ENCODE peak calls at places on chromosomes 6 and 20, in ten cellular contexts. W, E, S, L, J, M, U, V, R and C are unnamed samples.

GRCh38 chr20:19649041-19649440 is 109.0 kb upstream of the RIN2 start:
- DNase-seq in L (no peak), U (no peak), M (no peak), S (no peak), W (no peak), R (no peak), J (no peak), V (no peak), E (no peak), C (no peak)

GRCh38 chr6:111727041-111727440 is 121.4 kb upstream of the TRAF3IP2 start:
- DNase-seq in L (no peak), W (no peak), J (no peak), V (no peak), R (no peak), E (no peak), M (no peak), U (no peak), S (no peak), C (peak; percentile 40)

GRCh38 chr20:48124960-48125359 is 339.7 kb upstream of the SULF2 start:
- DNase-seq in W (no peak), R (no peak), E (no peak), J (no peak), V (no peak), L (no peak), U (no peak), M (no peak), S (no peak), C (no peak)

GRCh38 chr6:56017198-56017597 is 141.8 kb upstream of the BMP5 start:
- DNase-seq in M (no peak), S (no peak), V (no peak), W (no peak), R (no peak), E (no peak), L (no peak), J (no peak), U (no peak), C (no peak)

GRCh38 chr20:3808141-3808479 is 12.0 kb downstream of the CDC25B start:
- DNase-seq in V (no peak), U (no peak), S (peak; percentile 63), J (peak; percentile 76), E (no peak), M (peak; percentile 66), R (peak; percentile 91), L (peak; percentile 98), W (peak; percentile 89), C (peak; percentile 98)

GRCh38 chr6:71038966-71039365 is 82.1 kb upstream of the B3GAT2 start:
- DNase-seq in W (no peak), J (no peak), E (no peak), S (no peak), U (no peak), R (no peak), L (peak; percentile 1), M (no peak), V (no peak), C (peak; percentile 9)

GRCh38 chr6:34053721-34054120 is 92.2 kb downstream of the GRM4 start:
- DNase-seq in E (no peak), S (no peak), V (no peak), J (no peak), R (no peak), W (no peak), L (no peak), U (no peak), M (no peak), C (no peak)

GRCh38 chr20:51536116-51537069 is 6.1 kb downstream of the NFATC2 start:
- DNase-seq in W (no peak), J (no peak), S (no peak), L (no peak), R (no peak), V (peak; percentile 30), E (no peak), U (no peak), M (no peak), C (no peak)

GRCh38 chr6:69835414-69836179 is 30.8 kb upstream of the COL19A1 start:
- DNase-seq in S (peak; percentile 11), E (no peak), M (peak; percentile 27), W (no peak), J (peak; percentile 14), L (peak; percentile 79), R (peak; percentile 16), U (peak; percentile 28), V (peak; percentile 19), C (peak; percentile 60)

GRCh38 chr6:107345398-107345797 is 114.0 kb downstream of the PDSS2 start:
- DNase-seq in W (no peak), U (no peak), J (no peak), R (no peak), M (no peak), E (no peak), V (peak; percentile 35), S (no peak), L (peak; percentile 28), C (no peak)

GRCh38 chr6:160284575-160284974 is 26.0 kb upstream of the SLC22A2 start:
- DNase-seq in U (no peak), J (no peak), W (no peak), V (no peak), S (no peak), R (no peak), M (no peak), E (no peak), L (no peak), C (no peak)

GRCh38 chr20:16271450-16271849 is 301.8 kb downstream of the KIF16B start:
- DNase-seq in M (no peak), J (no peak), L (no peak), E (no peak), W (no peak), S (no peak), U (no peak), R (no peak), V (no peak), C (no peak)

GRCh38 chr6:127120787-127121636 is 2.5 kb downstream of the RSPO3 start:
- DNase-seq in L (peak; percentile 90), S (peak; percentile 20), J (peak; percentile 48), U (peak; percentile 88), M (peak; percentile 85), W (peak; percentile 89), R (peak; percentile 36), V (peak; percentile 88), E (no peak), C (peak; percentile 68)

GRCh38 chr6:18122128-18123093 is at the start of gene NHLRC1:
- DNase-seq in S (peak; percentile 48), U (peak; percentile 81), J (peak; percentile 27), W (peak; percentile 96), E (no peak), V (peak; percentile 78), M (peak; percentile 82), L (peak; percentile 96), R (peak; percentile 82), C (no peak)

GRCh38 chr6:154548130-154548830 is 37.8 kb upstream of the CNKSR3 start:
- DNase-seq in E (no peak), S (no peak), J (no peak), U (no peak), M (no peak), L (peak; percentile 65), R (no peak), W (no peak), V (no peak), C (no peak)

GRCh38 chr20:24045621-24046020 is 57.0 kb upstream of the GGTLC1 start:
- DNase-seq in W (no peak), J (no peak), L (no peak), S (no peak), V (no peak), R (no peak), U (no peak), M (no peak), E (no peak), C (no peak)

GRCh38 chr20:47276856-47277541 is 79.5 kb downstream of the ZMYND8 start:
- DNase-seq in J (no peak), S (no peak), V (no peak), R (no peak), W (no peak), E (no peak), U (no peak), M (no peak), L (peak; percentile 85), C (no peak)

GRCh38 chr6:162251257-162251656 is 476.3 kb downstream of the PRKN start:
- DNase-seq in L (peak; percentile 15), E (no peak), S (no peak), V (no peak), U (peak; percentile 22), R (no peak), M (no peak), W (no peak), J (no peak), C (peak; percentile 20)

GRCh38 chr6:135129139-135129867 is 51.8 kb upstream of the MYB start:
- DNase-seq in R (no peak), W (no peak), V (peak; percentile 54), S (no peak), J (peak; percentile 19), M (no peak), U (no peak), E (no peak), L (no peak), C (no peak)

GRCh38 chr6:151430886-151431285 is 21.0 kb downstream of the RMND1 start:
- DNase-seq in M (no peak), S (no peak), W (no peak), E (no peak), V (no peak), U (no peak), R (no peak), J (no peak), L (no peak), C (no peak)
- TF ChIP-seq CTCF in M (no peak), S (peak; percentile 23), W (no peak), E (no peak), V (no peak), U (no peak), R (no peak), J (peak; percentile 2), L (peak; percentile 10), C (no peak)

GRCh38 chr20:63863021-63863797 is 1.9 kb upstream of the TPD52L2 start:
- DNase-seq in L (no peak), S (no peak), E (no peak), V (no peak), W (no peak), U (no peak), R (no peak), J (no peak), M (no peak), C (no peak)
- TF ChIP-seq CTCF in L (no peak), S (no peak), E (no peak), V (no peak), W (no peak), U (no peak), R (no peak), J (no peak), M (no peak), C (no peak)

DNA sequence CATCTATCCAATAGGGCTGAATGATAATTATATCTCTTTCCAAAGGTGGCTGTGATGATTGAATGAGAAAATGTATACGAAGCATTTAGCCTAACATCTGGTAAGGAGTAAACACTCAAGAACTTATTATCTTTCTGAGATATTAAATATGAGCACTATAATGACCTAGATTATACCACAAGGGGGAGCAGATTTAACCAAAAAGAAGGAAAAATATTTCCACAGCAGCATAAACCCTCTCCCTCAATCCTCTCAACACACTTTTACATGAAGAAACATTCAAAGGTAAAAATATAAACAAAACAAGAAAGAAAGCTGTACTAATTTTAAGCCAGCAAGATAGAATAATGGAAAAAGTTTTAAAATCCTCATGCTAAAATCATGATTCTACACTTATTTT is 68.4 kb downstream of the SHPRH start:
- DNase-seq in J (no peak), R (no peak), S (no peak), U (no peak), M (no peak), W (no peak), E (no peak), V (no peak), L (peak; percentile 36), C (peak; percentile 17)
- TF ChIP-seq CTCF in J (peak; percentile 13), R (no peak), S (peak; percentile 52), U (peak; percentile 21), M (no peak), W (no peak), E (no peak), V (no peak), L (peak; percentile 21), C (peak; percentile 24)

GRCh38 chr20:258963-259362 is 1.4 kb downstream of the DEFB132 start:
- DNase-seq in L (peak; percentile 36), U (no peak), J (no peak), R (no peak), S (no peak), W (no peak), V (peak; percentile 12), E (no peak), M (peak; percentile 14), C (peak; percentile 30)
- TF ChIP-seq CTCF in L (no peak), U (no peak), J (no peak), R (no peak), S (no peak), W (peak; percentile 14), V (no peak), E (no peak), M (no peak), C (no peak)